ENCODE peak calls at places on chromosomes 5 and 9, in eight cellular contexts. I, A, K, M, U, P, N and V are unnamed samples. For H3K4me1, the result is how much of the 10 kb centered on the place peaks cover.

GRCh38 chr9:127004946-127005769 is 90.6 kb downstream of the RALGPS1 start:
- DNase-seq in I (peak), K (no peak), A (no peak), P (peak), M (no peak), N (no peak), U (no peak), V (peak)

GRCh38 chr9:36855443-36856315 is 178.4 kb downstream of the PAX5 start:
- DNase-seq in P (no peak), N (no peak), M (no peak), K (peak), U (no peak), A (no peak), I (no peak), V (no peak)

GRCh38 chr9:121153642-121154041 is 48.0 kb downstream of the RAB14 start:
- DNase-seq in I (no peak), N (no peak), A (no peak), P (peak), U (no peak), M (no peak), K (no peak), V (no peak)

GRCh38 chr5:138668451-138668850 is 84.8 kb upstream of the CTNNA1 start:
- DNase-seq in U (no peak), N (no peak), A (no peak), I (no peak), K (no peak), M (peak), P (no peak), V (no peak)

GRCh38 chr9:79565245-79565644 is 6.5 kb upstream of the TLE4 start:
- DNase-seq in I (peak), U (no peak), P (no peak), N (no peak), M (no peak), K (no peak), A (no peak), V (peak)

GRCh38 chr5:65100846-65101678 is 332.3 kb downstream of the CWC27 start:
- DNase-seq in K (peak), U (peak), A (peak), P (peak), N (peak), I (peak), M (peak), V (peak)

GRCh38 chr5:2105141-2105540 is 222.4 kb upstream of the IRX4 start:
- DNase-seq in U (no peak), I (no peak), M (no peak), P (no peak), N (no peak), K (no peak), A (no peak), V (no peak)

GRCh38 chr9:136348691-136349090 is 14.9 kb downstream of the DNLZ start:
- DNase-seq in K (no peak), M (no peak), N (no peak), A (no peak), I (no peak), U (no peak), P (no peak), V (no peak)

GRCh38 chr9:24497671-24498070 is 48.0 kb downstream of the IZUMO3 start:
- DNase-seq in M (no peak), P (no peak), U (no peak), K (no peak), N (no peak), A (no peak), I (no peak), V (no peak)

GRCh38 chr9:27142299-27142930 is 33.4 kb downstream of the TEK start:
- DNase-seq in U (no peak), A (no peak), N (no peak), M (no peak), K (no peak), P (no peak), I (no peak), V (no peak)

GRCh38 chr9:14686168-14686567 is 7.1 kb downstream of the ZDHHC21 start:
- DNase-seq in U (no peak), I (no peak), K (no peak), M (no peak), N (no peak), A (no peak), P (no peak), V (no peak)

GRCh38 chr5:89327621-89328020 is 444.6 kb upstream of the MEF2C start:
- DNase-seq in N (no peak), I (no peak), P (no peak), A (no peak), M (no peak), K (no peak), U (no peak), V (no peak)

GRCh38 chr9:122261469-122261881 is 3.2 kb downstream of the RBM18 start:
- DNase-seq in M (peak), A (peak), N (peak), U (peak), I (peak), P (peak), K (no peak), V (peak)

GRCh38 chr9:107707419-107707837 is 217.9 kb upstream of the KLF4 start:
- DNase-seq in K (no peak), A (peak), N (no peak), P (peak), U (no peak), I (peak), M (no peak), V (peak)

GRCh38 chr9:6592231-6592630 is 53.3 kb downstream of the GLDC start:
- DNase-seq in K (no peak), P (no peak), A (no peak), N (no peak), M (no peak), I (no peak), U (no peak), V (no peak)

GRCh38 chr5:179803651-179804598 is 2.7 kb downstream of the MGAT4B start:
- DNase-seq in K (no peak), I (peak), N (peak), M (no peak), U (peak), A (no peak), P (no peak), V (no peak)
- H3K4me1 ChIP-seq in K (under half), I (under half), N (under half), M (under half), U (half or more), A (under half), P (under half), V (under half)

GRCh38 chr5:146799235-146800015 is 79.1 kb downstream of the PPP2R2B start:
- DNase-seq in I (no peak), A (no peak), P (peak), M (no peak), K (no peak), U (no peak), N (no peak), V (no peak)

GRCh38 chr5:146805099-146805498 is 73.5 kb downstream of the PPP2R2B start:
- DNase-seq in U (no peak), P (peak), N (no peak), K (peak), I (no peak), M (no peak), A (no peak), V (peak)

GRCh38 chr5:146797683-146798082 is 80.9 kb downstream of the PPP2R2B start:
- DNase-seq in U (no peak), P (no peak), A (peak), K (peak), M (no peak), I (no peak), N (no peak), V (no peak)

DNA sequence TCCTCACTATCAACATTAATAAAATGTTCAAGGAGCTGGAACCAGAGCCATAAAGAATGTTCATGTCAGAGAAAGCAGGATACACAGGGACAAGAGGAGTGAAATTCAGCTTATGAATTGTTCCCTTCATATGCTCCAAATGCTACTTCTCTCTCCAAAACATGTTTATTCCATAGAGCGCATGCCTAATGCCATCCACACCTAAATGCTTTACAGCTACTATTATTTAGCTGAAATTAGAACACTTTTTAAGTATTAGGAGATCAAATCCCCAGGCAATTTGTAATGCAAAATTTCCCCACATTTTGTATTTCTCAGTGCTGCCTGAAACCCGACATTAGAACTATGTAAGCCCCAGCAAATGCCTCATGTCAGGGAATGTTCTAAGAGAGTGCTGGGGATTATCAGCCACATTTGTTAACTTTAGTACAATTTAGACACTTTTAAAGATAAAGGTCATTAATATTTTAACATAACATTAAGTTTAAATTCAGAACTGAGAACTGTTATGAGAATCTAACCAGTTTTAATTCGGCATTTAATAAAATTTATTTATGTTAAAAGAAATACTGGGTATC is 75.5 kb downstream of the PPP2R2B start:
- DNase-seq in P (no peak), U (no peak), K (no peak), N (no peak), I (no peak), A (no peak), M (no peak), V (no peak)
- H3K4me1 ChIP-seq in P (under half), U (under half), K (half or more), N (under half), I (under half), A (under half), M (under half), V (under half)

GRCh38 chr5:150642567-150642927 is 2.1 kb downstream of the SYNPO start:
- DNase-seq in M (peak), A (peak), P (peak), U (peak), I (peak), N (peak), K (peak), V (peak)
- H3K4me1 ChIP-seq in M (half or more), A (under half), P (half or more), U (half or more), I (under half), N (half or more), K (half or more), V (half or more)

DNA sequence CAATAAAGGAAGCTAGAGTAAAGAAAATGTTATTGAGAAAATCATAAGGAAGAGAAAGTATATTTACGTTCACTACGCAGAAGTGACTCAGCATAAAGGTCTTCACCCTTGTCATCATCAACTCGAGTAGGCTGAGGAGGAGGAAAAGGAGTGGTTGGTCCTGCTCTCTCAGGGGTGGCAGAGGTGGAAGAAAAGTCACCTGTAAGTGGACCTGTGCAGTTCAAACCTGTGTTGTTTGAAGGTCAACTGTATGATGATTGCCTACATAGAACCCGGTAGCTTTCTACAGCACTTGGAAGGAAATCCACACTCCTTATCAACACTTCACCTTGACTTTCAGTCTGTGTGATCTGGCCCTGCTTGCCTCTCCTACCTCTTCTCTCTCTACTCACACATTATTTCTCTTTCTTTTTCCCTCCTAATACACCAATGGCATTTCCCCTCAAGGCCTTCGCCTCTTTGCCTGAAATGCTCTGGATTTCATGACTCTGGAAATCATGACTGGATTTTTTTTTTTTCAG is 109.3 kb upstream of the CPEB4 start:
- DNase-seq in U (no peak), A (no peak), P (no peak), I (peak), M (no peak), K (no peak), N (no peak), V (no peak)
- H3K4me1 ChIP-seq in U (under half), A (under half), P (under half), I (under half), M (half or more), K (under half), N (under half), V (under half)

DNA sequence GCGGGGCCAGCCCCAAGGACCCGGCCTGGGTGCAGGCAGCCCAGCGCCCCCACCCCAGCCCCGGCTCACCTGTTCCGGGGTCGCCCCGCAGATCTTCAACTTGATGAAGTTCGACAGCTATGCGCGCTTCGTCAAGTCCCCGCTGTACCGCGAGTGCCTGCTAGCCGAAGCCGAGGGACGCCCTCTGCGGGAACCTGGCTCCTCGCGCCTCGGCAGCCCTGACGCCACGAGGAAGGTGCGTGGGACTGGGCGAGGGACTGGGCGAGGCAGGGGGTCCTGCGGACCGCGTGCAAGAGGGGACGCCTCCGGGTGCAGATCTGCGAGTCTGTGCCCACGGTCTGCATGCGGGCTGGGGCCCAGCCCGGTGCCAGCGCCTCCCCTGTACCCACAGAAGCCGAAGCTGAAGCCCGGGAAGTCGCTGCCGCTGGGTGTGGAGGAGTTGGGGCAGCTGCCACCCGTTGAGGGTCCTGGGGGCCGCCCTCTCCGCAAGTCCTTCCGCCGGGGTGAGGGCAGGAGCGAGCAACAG is 9.7 kb downstream of the RGS14 start:
- DNase-seq in K (no peak), P (no peak), I (no peak), N (no peak), M (no peak), A (no peak), U (no peak), V (no peak)
- H3K4me1 ChIP-seq in K (under half), P (under half), I (under half), N (under half), M (half or more), A (under half), U (half or more), V (under half)

DNA sequence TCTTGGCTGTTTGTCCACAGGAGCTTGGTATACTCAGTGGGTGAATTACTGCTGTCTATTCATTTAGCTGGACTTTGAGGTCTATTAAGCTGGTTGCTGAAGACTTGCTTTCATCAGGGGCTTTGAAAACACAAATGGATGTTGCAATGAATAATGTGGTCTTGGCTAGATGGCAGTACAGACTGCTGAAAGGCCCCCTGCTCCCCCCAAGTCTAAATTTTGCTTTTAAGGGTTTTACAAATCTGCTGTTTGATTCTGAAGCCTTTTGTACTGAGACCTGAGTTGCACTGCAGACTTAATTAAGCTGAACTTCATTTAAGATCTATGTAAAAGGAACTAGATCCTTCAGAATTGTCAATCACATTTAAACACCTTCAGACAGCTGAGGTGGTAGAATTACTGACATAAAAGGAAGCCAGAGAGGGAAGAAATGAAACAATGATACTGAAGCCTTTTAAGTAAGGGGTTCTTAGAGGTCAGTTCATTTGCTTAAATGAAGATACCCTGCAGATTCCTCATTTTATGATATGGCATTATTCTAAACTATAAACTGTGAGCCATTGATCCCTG is 37.3 kb downstream of the KCTD16 start:
- DNase-seq in I (no peak), N (no peak), M (no peak), K (peak), A (no peak), P (no peak), U (no peak), V (no peak)
- H3K4me1 ChIP-seq in I (under half), N (under half), M (under half), K (under half), A (under half), P (under half), U (under half), V (under half)

GRCh38 chr5:174623018-174623417 is 101.4 kb upstream of the MSX2 start:
- DNase-seq in A (no peak), P (no peak), U (no peak), K (no peak), I (no peak), M (no peak), N (no peak), V (no peak)
- H3K4me1 ChIP-seq in A (under half), P (under half), U (under half), K (under half), I (under half), M (under half), N (under half), V (under half)

GRCh38 chr5:68257207-68257606 is 41.7 kb downstream of the PIK3R1 start:
- DNase-seq in U (no peak), N (no peak), M (no peak), A (no peak), P (no peak), K (no peak), I (no peak), V (no peak)

GRCh38 chr5:68260455-68260854 is 44.9 kb downstream of the PIK3R1 start:
- DNase-seq in I (no peak), U (no peak), N (no peak), P (no peak), K (no peak), A (no peak), M (no peak), V (no peak)

GRCh38 chr5:68259696-68260095 is 44.1 kb downstream of the PIK3R1 start:
- DNase-seq in P (no peak), M (no peak), A (no peak), U (no peak), K (no peak), I (no peak), N (no peak), V (no peak)

GRCh38 chr5:68261174-68262021 is 45.8 kb downstream of the PIK3R1 start:
- DNase-seq in U (no peak), A (no peak), P (peak), N (no peak), M (no peak), I (peak), K (no peak), V (no peak)

DNA sequence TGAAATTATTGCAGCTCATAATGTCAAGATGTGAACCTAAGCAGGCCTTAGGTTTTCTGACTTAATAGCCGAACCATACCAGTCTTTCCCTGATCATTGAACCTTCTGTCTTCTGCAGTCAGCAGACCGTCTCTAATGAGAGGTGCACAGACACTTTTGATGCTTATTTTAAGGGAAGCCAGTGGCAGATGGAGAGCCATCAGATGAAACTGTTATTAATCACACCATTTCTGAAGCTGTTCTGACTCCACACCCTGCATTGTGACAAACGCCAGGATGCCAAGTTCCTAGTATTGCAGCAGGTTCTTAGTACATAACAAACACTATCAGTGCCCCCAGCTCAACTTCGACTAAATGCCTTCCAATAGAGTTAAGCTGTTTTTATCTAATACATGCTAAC is 43.0 kb downstream of the PIK3R1 start:
- DNase-seq in K (no peak), N (no peak), I (no peak), U (no peak), M (no peak), P (no peak), A (no peak), V (no peak)
- H3K4me1 ChIP-seq in K (under half), N (half or more), I (under half), U (half or more), M (half or more), P (under half), A (under half), V (under half)

GRCh38 chr5:74073257-74073656 is 447.3 kb downstream of the ARHGEF28 start:
- DNase-seq in I (peak), P (peak), K (no peak), N (no peak), U (no peak), A (no peak), M (no peak), V (no peak)
- H3K4me1 ChIP-seq in I (under half), P (under half), K (under half), N (under half), U (under half), A (under half), M (under half), V (half or more)

DNA sequence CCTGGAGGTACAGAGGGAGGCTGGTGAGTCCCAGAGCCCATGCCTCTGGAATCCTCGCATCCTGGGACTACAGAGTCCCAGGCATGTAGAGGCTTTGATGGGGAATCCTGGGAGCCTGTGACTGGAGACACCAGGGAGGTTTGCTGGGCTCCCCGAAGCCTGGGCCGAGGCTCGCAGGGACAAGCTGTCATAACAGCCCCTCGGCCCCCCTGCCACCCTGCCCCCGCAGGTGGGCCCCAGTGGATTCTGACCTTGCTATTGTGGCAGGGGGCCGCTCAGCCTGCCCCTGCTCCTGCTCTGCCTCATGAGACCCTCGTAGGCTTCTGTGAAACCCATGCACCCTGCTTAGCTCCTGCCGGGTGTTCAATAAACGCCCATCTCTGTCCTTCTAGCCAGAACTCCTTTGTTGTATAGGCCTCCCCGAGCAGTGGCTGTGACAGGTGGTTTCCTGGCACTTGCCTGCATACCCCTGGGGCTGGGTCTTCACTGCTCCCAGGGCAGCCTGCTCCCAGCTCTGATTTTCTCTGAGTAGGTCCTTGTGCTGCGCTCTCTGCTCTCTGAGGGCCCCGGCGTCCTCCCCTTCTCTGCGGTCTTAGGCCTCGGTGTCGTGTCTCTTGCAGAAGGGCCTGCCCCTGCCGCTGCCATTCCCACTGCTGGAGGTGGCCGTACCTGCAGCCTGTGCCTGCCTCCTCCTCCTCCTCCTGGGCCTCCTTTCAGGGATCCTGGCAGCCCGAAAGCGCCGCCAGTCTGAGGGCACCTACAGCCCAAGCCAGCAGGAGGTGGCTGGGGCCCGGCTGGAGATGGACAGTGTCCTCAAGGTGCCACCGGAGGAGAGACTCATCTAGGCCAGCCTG is 20.4 kb downstream of the CRB2 start:
- DNase-seq in N (no peak), M (no peak), A (no peak), K (no peak), U (no peak), P (no peak), I (no peak), V (peak)
- H3K4me1 ChIP-seq in N (under half), M (under half), A (under half), K (under half), U (under half), P (under half), I (under half), V (under half)